ENCODE peak calls at places on chromosome 18, in eight cellular contexts. C is H54; I is Peyer's patch; F is OCI-M1; M is T-helper 2 cell; Q is spleen; B is psoas muscle; D is CD4-positive, alpha-beta T cell. S is an unnamed sample.

GRCh38 chr18:67726882-67727281 is 210.4 kb upstream of the DSEL start:
- DNase-seq in D (no peak), F (no peak), Q (no peak), B (no peak), I (no peak), M (no peak), C (no peak), S (no peak)

GRCh38 chr18:2914185-2914584 is 67.4 kb downstream of the EMILIN2 start:
- DNase-seq in D (no peak), C (no peak), Q (no peak), I (no peak), F (no peak), B (peak; percentile 79), M (no peak), S (no peak)

GRCh38 chr18:6929370-6930102 is 188.1 kb downstream of the LAMA1 start:
- DNase-seq in B (no peak), C (no peak), D (no peak), F (peak; percentile 15), Q (no peak), I (peak; percentile 61), M (no peak), S (no peak)

GRCh38 chr18:3265564-3266033 is 3.7 kb downstream of the MYL12B start:
- DNase-seq in Q (no peak), C (no peak), F (peak; percentile 40), B (no peak), D (no peak), M (no peak), I (no peak), S (no peak)

GRCh38 chr18:56709463-56709862 is 58.3 kb downstream of the WDR7 start:
- DNase-seq in D (no peak), B (no peak), Q (no peak), M (no peak), F (peak; percentile 88), I (no peak), C (peak; percentile 33), S (peak; percentile 54)

GRCh38 chr18:48521723-48522122 is 17.1 kb upstream of the CTIF start:
- DNase-seq in F (no peak), D (no peak), C (no peak), M (no peak), B (no peak), I (no peak), Q (no peak), S (no peak)

GRCh38 chr18:7577706-7578105 is 10.6 kb downstream of the PTPRM start:
- DNase-seq in C (peak; percentile 51), Q (no peak), M (no peak), F (no peak), I (no peak), B (no peak), D (no peak), S (no peak)

GRCh38 chr18:79410171-79410641 is 14.5 kb downstream of the NFATC1 start:
- DNase-seq in Q (peak; percentile 74), C (no peak), M (no peak), F (no peak), B (peak; percentile 39), D (no peak), I (no peak), S (no peak)

GRCh38 chr18:2983296-2983695 is 29.6 kb downstream of the LPIN2 start:
- DNase-seq in I (no peak), C (no peak), D (no peak), B (no peak), F (peak; percentile 53), M (no peak), Q (no peak), S (no peak)

GRCh38 chr18:6561893-6562292 is 147.2 kb upstream of the L3MBTL4 start:
- DNase-seq in I (no peak), D (no peak), F (no peak), C (no peak), M (no peak), B (no peak), Q (no peak), S (no peak)

GRCh38 chr18:9392726-9393125 is 58.2 kb downstream of the TWSG1 start:
- DNase-seq in M (no peak), B (no peak), F (peak; percentile 27), C (no peak), I (no peak), D (no peak), Q (no peak), S (no peak)

GRCh38 chr18:10270160-10270571 is 184.3 kb upstream of the APCDD1 start:
- DNase-seq in B (no peak), D (no peak), C (no peak), I (no peak), Q (no peak), M (no peak), F (no peak), S (no peak)

GRCh38 chr18:70491734-70492348 is 203.0 kb downstream of the SOCS6 start:
- DNase-seq in D (peak; percentile 45), C (peak; percentile 7), I (no peak), F (peak; percentile 84), M (peak; percentile 11), B (no peak), Q (no peak), S (peak; percentile 65)

GRCh38 chr18:12420831-12421421 is 13.2 kb downstream of the PRELID3A start:
- DNase-seq in M (no peak), Q (no peak), I (no peak), C (no peak), F (no peak), B (no peak), D (no peak), S (no peak)

GRCh38 chr18:3323900-3324299 is 62.0 kb downstream of the MYL12B start:
- DNase-seq in C (no peak), I (no peak), F (peak; percentile 50), B (no peak), M (no peak), D (no peak), Q (no peak), S (peak; percentile 28)

GRCh38 chr18:77067315-77068061 is 65.1 kb downstream of the MBP start:
- DNase-seq in I (peak; percentile 64), B (peak; percentile 73), C (no peak), F (peak; percentile 86), M (peak; percentile 53), Q (peak; percentile 89), D (peak; percentile 64), S (no peak)

GRCh38 chr18:49225160-49225559 is 235.3 kb downstream of the DYM start:
- DNase-seq in M (no peak), D (no peak), F (no peak), Q (no peak), C (no peak), I (no peak), B (no peak), S (no peak)

GRCh38 chr18:28768791-28769768 is 592.1 kb upstream of the CDH2 start:
- DNase-seq in B (no peak), C (no peak), M (no peak), F (no peak), Q (no peak), I (no peak), D (no peak), S (no peak)

GRCh38 chr18:40371673-40372072 is 1583.4 kb upstream of the PIK3C3 start:
- DNase-seq in D (no peak), M (no peak), C (no peak), B (no peak), Q (no peak), I (no peak), F (no peak), S (no peak)

GRCh38 chr18:60568211-60568610 is 195.6 kb upstream of the MC4R start:
- DNase-seq in M (no peak), B (no peak), I (no peak), Q (no peak), C (no peak), D (no peak), F (peak; percentile 89), S (no peak)

GRCh38 chr18:8800445-8800844 is 95.1 kb downstream of the MTCL1 start:
- DNase-seq in C (peak; percentile 87), M (no peak), D (no peak), I (no peak), Q (no peak), B (no peak), F (no peak), S (no peak)

GRCh38 chr18:11937874-11938478 is 29.9 kb upstream of the MPPE1 start:
- DNase-seq in C (peak; percentile 46), Q (peak; percentile 90), I (peak; percentile 81), B (peak; percentile 84), M (peak; percentile 61), D (peak; percentile 80), F (peak; percentile 87), S (peak; percentile 82)

GRCh38 chr18:6571239-6571602 is 156.5 kb upstream of the L3MBTL4 start:
- DNase-seq in D (no peak), F (no peak), C (no peak), Q (no peak), B (no peak), I (no peak), M (no peak), S (no peak)

GRCh38 chr18:31558567-31558966 is 33.1 kb upstream of the TTR start:
- DNase-seq in B (no peak), F (no peak), M (no peak), I (no peak), D (no peak), Q (no peak), C (no peak), S (no peak)

GRCh38 chr18:36096955-36097354 is 29.6 kb upstream of the RPRD1A start:
- DNase-seq in Q (no peak), B (no peak), M (no peak), F (no peak), D (no peak), C (no peak), I (no peak), S (no peak)

GRCh38 chr18:48851563-48851962 is 99.2 kb downstream of the SMAD7 start:
- DNase-seq in M (no peak), I (no peak), B (no peak), F (no peak), D (no peak), C (no peak), Q (no peak), S (peak; percentile 63)